ENCODE peak calls at places on chromosomes 6 and 20, in nine cellular contexts. One of them, this sample, is unnamed.

GRCh38 chr20:14220986-14221385 is 116.4 kb downstream of the FLRT3 start:
- DNase-seq in A549: no peak
- DNase-seq in psoas muscle: no peak
- DNase-seq in thoracic aorta: no peak
- DNase-seq in Peyer's patch: no peak
- DNase-seq in neural progenitor cell: no peak
- DNase-seq in cardiac muscle cell: no peak
- DNase-seq in astrocyte of the spinal cord: no peak
- DNase-seq in AG04450: no peak
- DNase-seq in this sample: no peak

GRCh38 chr6:1402369-1402768 is 13.0 kb downstream of the FOXF2 start:
- DNase-seq in A549: no peak
- DNase-seq in psoas muscle: no peak
- DNase-seq in thoracic aorta: no peak
- DNase-seq in Peyer's patch: no peak
- DNase-seq in neural progenitor cell: no peak
- DNase-seq in cardiac muscle cell: no peak
- DNase-seq in astrocyte of the spinal cord: no peak
- DNase-seq in AG04450: no peak
- DNase-seq in this sample: no peak

GRCh38 chr20:62922451-62922921 is 3.8 kb downstream of the DIDO1 start:
- DNase-seq in A549: no peak
- DNase-seq in psoas muscle: no peak
- DNase-seq in thoracic aorta: no peak
- DNase-seq in Peyer's patch: peak
- DNase-seq in neural progenitor cell: no peak
- DNase-seq in cardiac muscle cell: no peak
- DNase-seq in astrocyte of the spinal cord: no peak
- DNase-seq in AG04450: no peak
- DNase-seq in this sample: no peak

GRCh38 chr20:59682603-59683002 is 78.3 kb downstream of the PHACTR3 start:
- DNase-seq in A549: no peak
- DNase-seq in psoas muscle: no peak
- DNase-seq in thoracic aorta: no peak
- DNase-seq in Peyer's patch: no peak
- DNase-seq in neural progenitor cell: no peak
- DNase-seq in cardiac muscle cell: no peak
- DNase-seq in astrocyte of the spinal cord: no peak
- DNase-seq in AG04450: no peak
- DNase-seq in this sample: no peak

GRCh38 chr6:162907876-162908481 is 180.2 kb downstream of the PACRG start:
- DNase-seq in A549: no peak
- DNase-seq in psoas muscle: no peak
- DNase-seq in thoracic aorta: no peak
- DNase-seq in Peyer's patch: no peak
- DNase-seq in neural progenitor cell: peak
- DNase-seq in cardiac muscle cell: peak
- DNase-seq in astrocyte of the spinal cord: peak
- DNase-seq in AG04450: no peak
- DNase-seq in this sample: no peak

GRCh38 chr20:54086444-54087134 is 16.2 kb upstream of the BCAS1 start:
- DNase-seq in A549: no peak
- DNase-seq in psoas muscle: no peak
- DNase-seq in thoracic aorta: no peak
- DNase-seq in Peyer's patch: no peak
- DNase-seq in neural progenitor cell: no peak
- DNase-seq in cardiac muscle cell: peak
- DNase-seq in astrocyte of the spinal cord: no peak
- DNase-seq in AG04450: peak
- DNase-seq in this sample: no peak

GRCh38 chr6:84193140-84193708 is 34.2 kb downstream of the CEP162 start:
- DNase-seq in A549: peak
- DNase-seq in psoas muscle: no peak
- DNase-seq in thoracic aorta: no peak
- DNase-seq in Peyer's patch: no peak
- DNase-seq in neural progenitor cell: no peak
- DNase-seq in cardiac muscle cell: peak
- DNase-seq in astrocyte of the spinal cord: peak
- DNase-seq in AG04450: no peak
- DNase-seq in this sample: no peak

GRCh38 chr6:11128608-11129007 is 17.1 kb upstream of the ERVFRD-1 start:
- DNase-seq in A549: no peak
- DNase-seq in psoas muscle: no peak
- DNase-seq in thoracic aorta: no peak
- DNase-seq in Peyer's patch: no peak
- DNase-seq in neural progenitor cell: no peak
- DNase-seq in cardiac muscle cell: no peak
- DNase-seq in astrocyte of the spinal cord: no peak
- DNase-seq in AG04450: no peak
- DNase-seq in this sample: no peak

GRCh38 chr20:19304389-19304788 is 91.9 kb downstream of the SLC24A3 start:
- DNase-seq in A549: no peak
- DNase-seq in psoas muscle: no peak
- DNase-seq in thoracic aorta: no peak
- DNase-seq in Peyer's patch: no peak
- DNase-seq in neural progenitor cell: no peak
- DNase-seq in cardiac muscle cell: no peak
- DNase-seq in astrocyte of the spinal cord: no peak
- DNase-seq in AG04450: no peak
- DNase-seq in this sample: no peak

GRCh38 chr6:163338671-163339405 is 75.7 kb upstream of the QKI start:
- DNase-seq in A549: no peak
- DNase-seq in psoas muscle: peak
- DNase-seq in thoracic aorta: no peak
- DNase-seq in Peyer's patch: no peak
- DNase-seq in neural progenitor cell: peak
- DNase-seq in cardiac muscle cell: peak
- DNase-seq in astrocyte of the spinal cord: peak
- DNase-seq in AG04450: no peak
- DNase-seq in this sample: peak

GRCh38 chr6:17212541-17213371 is 68.4 kb upstream of the RBM24 start:
- DNase-seq in A549: no peak
- DNase-seq in psoas muscle: peak
- DNase-seq in thoracic aorta: no peak
- DNase-seq in Peyer's patch: no peak
- DNase-seq in neural progenitor cell: peak
- DNase-seq in cardiac muscle cell: no peak
- DNase-seq in astrocyte of the spinal cord: no peak
- DNase-seq in AG04450: no peak
- DNase-seq in this sample: no peak

GRCh38 chr6:17768388-17768787 is 61.7 kb upstream of the NUP153 start:
- DNase-seq in A549: no peak
- DNase-seq in psoas muscle: no peak
- DNase-seq in thoracic aorta: no peak
- DNase-seq in Peyer's patch: no peak
- DNase-seq in neural progenitor cell: peak
- DNase-seq in cardiac muscle cell: peak
- DNase-seq in astrocyte of the spinal cord: peak
- DNase-seq in AG04450: no peak
- DNase-seq in this sample: no peak

GRCh38 chr6:150068173-150068785 is 642 bp downstream of the ULBP3 start:
- DNase-seq in A549: no peak
- DNase-seq in psoas muscle: no peak
- DNase-seq in thoracic aorta: no peak
- DNase-seq in Peyer's patch: no peak
- DNase-seq in neural progenitor cell: no peak
- DNase-seq in cardiac muscle cell: no peak
- DNase-seq in astrocyte of the spinal cord: no peak
- DNase-seq in AG04450: no peak
- DNase-seq in this sample: no peak

GRCh38 chr20:10916312-10916711 is 242.5 kb upstream of the JAG1 start:
- DNase-seq in A549: no peak
- DNase-seq in psoas muscle: no peak
- DNase-seq in thoracic aorta: no peak
- DNase-seq in Peyer's patch: no peak
- DNase-seq in neural progenitor cell: no peak
- DNase-seq in cardiac muscle cell: peak
- DNase-seq in astrocyte of the spinal cord: no peak
- DNase-seq in AG04450: no peak
- DNase-seq in this sample: no peak

GRCh38 chr6:159106627-159107241 is 61.9 kb upstream of the TAGAP start:
- DNase-seq in A549: peak
- DNase-seq in psoas muscle: peak
- DNase-seq in thoracic aorta: no peak
- DNase-seq in Peyer's patch: no peak
- DNase-seq in neural progenitor cell: peak
- DNase-seq in cardiac muscle cell: peak
- DNase-seq in astrocyte of the spinal cord: peak
- DNase-seq in AG04450: no peak
- DNase-seq in this sample: peak

GRCh38 chr6:50819906-50820589 is 1.4 kb downstream of the TFAP2B start:
- DNase-seq in A549: no peak
- DNase-seq in psoas muscle: no peak
- DNase-seq in thoracic aorta: no peak
- DNase-seq in Peyer's patch: no peak
- DNase-seq in neural progenitor cell: peak
- DNase-seq in cardiac muscle cell: no peak
- DNase-seq in astrocyte of the spinal cord: no peak
- DNase-seq in AG04450: no peak
- DNase-seq in this sample: peak

GRCh38 chr6:50818673-50819072 is at the start of gene TFAP2B:
- DNase-seq in A549: no peak
- DNase-seq in psoas muscle: no peak
- DNase-seq in thoracic aorta: no peak
- DNase-seq in Peyer's patch: no peak
- DNase-seq in neural progenitor cell: no peak
- DNase-seq in cardiac muscle cell: no peak
- DNase-seq in astrocyte of the spinal cord: no peak
- DNase-seq in AG04450: no peak
- DNase-seq in this sample: no peak

GRCh38 chr6:50817638-50817950 is 1.1 kb upstream of the TFAP2B start:
- DNase-seq in A549: no peak
- DNase-seq in psoas muscle: no peak
- DNase-seq in thoracic aorta: no peak
- DNase-seq in Peyer's patch: no peak
- DNase-seq in neural progenitor cell: no peak
- DNase-seq in cardiac muscle cell: no peak
- DNase-seq in astrocyte of the spinal cord: no peak
- DNase-seq in AG04450: no peak
- DNase-seq in this sample: no peak

GRCh38 chr6:50820590-50821234 is 2.0 kb downstream of the TFAP2B start:
- DNase-seq in A549: no peak
- DNase-seq in psoas muscle: no peak
- DNase-seq in thoracic aorta: no peak
- DNase-seq in Peyer's patch: no peak
- DNase-seq in neural progenitor cell: peak
- DNase-seq in cardiac muscle cell: no peak
- DNase-seq in astrocyte of the spinal cord: no peak
- DNase-seq in AG04450: no peak
- DNase-seq in this sample: no peak

GRCh38 chr6:50819527-50819905 is 845 bp downstream of the TFAP2B start:
- DNase-seq in A549: no peak
- DNase-seq in psoas muscle: no peak
- DNase-seq in thoracic aorta: no peak
- DNase-seq in Peyer's patch: no peak
- DNase-seq in neural progenitor cell: peak
- DNase-seq in cardiac muscle cell: peak
- DNase-seq in astrocyte of the spinal cord: no peak
- DNase-seq in AG04450: no peak
- DNase-seq in this sample: peak
- H3K4me3 ChIP-seq in A549: no peak
- H3K4me3 ChIP-seq in psoas muscle: peak
- H3K4me3 ChIP-seq in thoracic aorta: peak
- H3K4me3 ChIP-seq in Peyer's patch: peak
- H3K4me3 ChIP-seq in neural progenitor cell: peak
- H3K4me3 ChIP-seq in cardiac muscle cell: no peak
- H3K4me3 ChIP-seq in astrocyte of the spinal cord: no peak
- H3K4me3 ChIP-seq in AG04450: no peak
- H3K4me3 ChIP-seq in this sample: no peak

DNA sequence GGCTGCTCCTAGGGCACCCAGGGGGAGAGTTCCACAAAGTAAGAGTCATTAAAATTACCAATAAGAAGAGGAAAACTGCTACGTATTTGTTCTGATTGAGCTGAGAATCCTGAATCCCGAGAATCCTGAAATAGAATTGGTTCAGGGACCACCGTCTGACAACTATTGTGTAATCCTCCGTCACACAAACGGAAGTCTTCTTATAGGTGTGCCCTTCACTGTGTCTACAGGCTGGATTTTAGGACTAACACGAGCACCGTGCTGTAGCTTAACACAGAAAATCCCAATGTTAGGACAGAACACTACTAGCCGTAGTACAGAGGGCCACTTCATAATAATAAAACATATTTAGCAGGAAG is 50.6 kb upstream of the RNF182 start:
- DNase-seq in A549: no peak
- DNase-seq in psoas muscle: no peak
- DNase-seq in thoracic aorta: no peak
- DNase-seq in Peyer's patch: no peak
- DNase-seq in neural progenitor cell: no peak
- DNase-seq in cardiac muscle cell: no peak
- DNase-seq in astrocyte of the spinal cord: no peak
- DNase-seq in AG04450: no peak
- DNase-seq in this sample: no peak
- H3K4me3 ChIP-seq in A549: peak
- H3K4me3 ChIP-seq in psoas muscle: peak
- H3K4me3 ChIP-seq in thoracic aorta: peak
- H3K4me3 ChIP-seq in Peyer's patch: peak
- H3K4me3 ChIP-seq in neural progenitor cell: peak
- H3K4me3 ChIP-seq in cardiac muscle cell: no peak
- H3K4me3 ChIP-seq in astrocyte of the spinal cord: peak
- H3K4me3 ChIP-seq in AG04450: peak
- H3K4me3 ChIP-seq in this sample: peak

DNA sequence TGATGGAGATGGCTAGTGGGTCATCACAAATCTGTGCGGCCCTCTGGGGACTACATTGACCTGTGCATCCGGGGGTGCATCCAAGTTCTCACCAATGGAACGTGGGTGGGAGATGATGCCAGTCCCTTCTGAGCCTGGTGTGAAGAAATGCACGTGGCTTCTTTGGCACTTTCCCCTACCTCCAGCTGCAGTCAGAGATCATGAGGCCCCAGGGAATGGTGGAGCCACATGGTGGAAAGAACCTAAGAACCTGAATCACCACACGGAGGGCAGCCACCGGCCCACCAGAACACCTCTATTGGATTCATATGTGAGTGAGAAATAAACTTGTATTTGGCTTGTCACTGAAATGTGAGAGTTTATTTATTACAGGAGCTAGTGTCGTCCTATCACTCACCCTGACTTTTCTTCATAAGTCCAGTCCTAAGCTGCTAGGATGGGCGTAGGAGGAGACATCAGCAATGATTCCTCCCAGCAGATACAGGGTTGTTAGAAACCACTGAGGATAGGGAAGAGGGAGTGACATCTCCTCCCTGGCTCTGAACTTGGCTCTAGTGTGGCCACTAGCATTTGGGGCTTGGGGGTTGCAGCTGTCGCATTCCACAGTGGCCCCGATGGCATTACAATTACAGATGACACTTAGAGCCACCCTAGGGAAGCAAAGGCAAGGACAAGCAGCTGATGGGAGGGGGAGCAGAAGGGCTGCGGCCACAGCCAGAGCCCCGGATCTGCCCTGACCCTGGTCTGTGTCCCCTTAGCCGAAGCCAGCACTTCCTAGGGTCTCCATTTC is 9.7 kb upstream of the CDKN1A start:
- DNase-seq in A549: no peak
- DNase-seq in psoas muscle: no peak
- DNase-seq in thoracic aorta: no peak
- DNase-seq in Peyer's patch: no peak
- DNase-seq in neural progenitor cell: no peak
- DNase-seq in cardiac muscle cell: no peak
- DNase-seq in astrocyte of the spinal cord: no peak
- DNase-seq in AG04450: no peak
- DNase-seq in this sample: no peak
- H3K4me3 ChIP-seq in A549: no peak
- H3K4me3 ChIP-seq in psoas muscle: no peak
- H3K4me3 ChIP-seq in thoracic aorta: no peak
- H3K4me3 ChIP-seq in Peyer's patch: no peak
- H3K4me3 ChIP-seq in neural progenitor cell: no peak
- H3K4me3 ChIP-seq in cardiac muscle cell: no peak
- H3K4me3 ChIP-seq in astrocyte of the spinal cord: no peak
- H3K4me3 ChIP-seq in AG04450: no peak
- H3K4me3 ChIP-seq in this sample: no peak

GRCh38 chr6:6900566-6901204 is 207.1 kb upstream of the RREB1 start:
- DNase-seq in A549: no peak
- DNase-seq in psoas muscle: no peak
- DNase-seq in thoracic aorta: no peak
- DNase-seq in Peyer's patch: no peak
- DNase-seq in neural progenitor cell: no peak
- DNase-seq in cardiac muscle cell: no peak
- DNase-seq in astrocyte of the spinal cord: no peak
- DNase-seq in AG04450: no peak
- DNase-seq in this sample: no peak
- H3K4me3 ChIP-seq in A549: no peak
- H3K4me3 ChIP-seq in psoas muscle: peak
- H3K4me3 ChIP-seq in thoracic aorta: no peak
- H3K4me3 ChIP-seq in Peyer's patch: no peak
- H3K4me3 ChIP-seq in neural progenitor cell: no peak
- H3K4me3 ChIP-seq in cardiac muscle cell: no peak
- H3K4me3 ChIP-seq in astrocyte of the spinal cord: no peak
- H3K4me3 ChIP-seq in AG04450: no peak
- H3K4me3 ChIP-seq in this sample: no peak